ENCODE peak calls at places on chromosomes 16 and 17, in eight cellular contexts. Z, Y, G, N, X, Q, L and P are unnamed samples. For H3K27me3 and H3K4me1, the result is how much of the 10 kb centered on the place peaks cover.

GRCh38 chr16:26672206-26672605 is 394.5 kb upstream of the C16orf82 start:
- DNase-seq in G (no peak), Y (no peak), Z (no peak), X (no peak), N (no peak), Q (no peak), L (no peak), P (no peak)

GRCh38 chr17:4945176-4945943 is 3.0 kb downstream of the PFN1 start:
- DNase-seq in N (peak), X (peak), Z (peak), L (peak), Y (no peak), Q (peak), G (peak), P (peak)

GRCh38 chr17:60442271-60443201 is 20.2 kb downstream of the CHCT1 start:
- DNase-seq in L (no peak), Q (no peak), Y (no peak), X (no peak), G (no peak), N (peak), Z (no peak), P (no peak)

GRCh38 chr16:56032072-56032471 is 156.9 kb upstream of the CES5A start:
- DNase-seq in N (no peak), X (no peak), Q (no peak), L (no peak), Z (no peak), G (no peak), Y (no peak), P (no peak)

GRCh38 chr17:74822329-74823175 is 37.1 kb downstream of the GRIN2C start:
- DNase-seq in G (no peak), Q (no peak), X (peak), Y (no peak), L (peak), Z (no peak), N (no peak), P (no peak)

GRCh38 chr17:47192549-47192948 is 3.5 kb upstream of the CDC27 start:
- DNase-seq in N (peak), Z (no peak), G (no peak), Y (no peak), L (no peak), X (no peak), Q (no peak), P (no peak)

GRCh38 chr17:7438050-7438614 is 1.2 kb upstream of the FGF11 start:
- DNase-seq in Q (no peak), L (peak), X (peak), N (no peak), Z (peak), Y (no peak), G (peak), P (peak)

GRCh38 chr16:30747331-30747730 is 894 bp upstream of the PHKG2 start:
- DNase-seq in Q (no peak), L (no peak), X (no peak), Y (no peak), Z (no peak), N (peak), G (no peak), P (no peak)

GRCh38 chr16:86566601-86566965 is at the start of gene FOXC2:
- DNase-seq in L (peak), N (peak), Y (peak), Q (no peak), Z (peak), X (peak), G (peak), P (peak)

GRCh38 chr17:12940699-12941098 is 77.1 kb downstream of the ELAC2 start:
- DNase-seq in Y (no peak), Q (no peak), X (no peak), Z (no peak), G (no peak), N (no peak), L (no peak), P (no peak)

GRCh38 chr16:19883296-19883951 is 1.2 kb downstream of the GPRC5B start:
- DNase-seq in G (peak), Q (no peak), X (peak), Y (no peak), N (no peak), Z (peak), L (peak), P (no peak)

GRCh38 chr17:63481488-63481870 is 4.6 kb downstream of the ACE start:
- DNase-seq in Y (no peak), N (no peak), G (no peak), Z (no peak), Q (no peak), X (no peak), L (no peak), P (no peak)

GRCh38 chr17:59746849-59747445 is 39.5 kb downstream of the VMP1 start:
- DNase-seq in Y (no peak), L (no peak), Z (peak), N (peak), Q (no peak), G (no peak), X (no peak), P (no peak)

GRCh38 chr16:81645303-81645702 is 133.8 kb upstream of the PLCG2 start:
- DNase-seq in G (peak), X (peak), N (peak), Z (peak), L (peak), Y (no peak), Q (no peak), P (no peak)

GRCh38 chr17:66469088-66469442 is 166.7 kb downstream of the PRKCA start:
- DNase-seq in Z (no peak), L (peak), Y (no peak), N (no peak), G (no peak), Q (no peak), X (no peak), P (no peak)

GRCh38 chr17:31390426-31390747 is 1.1 kb upstream of the RAB11FIP4 start:
- DNase-seq in Q (no peak), Z (no peak), G (no peak), X (no peak), N (no peak), Y (no peak), L (no peak), P (no peak)

GRCh38 chr17:14150604-14151003 is 81.3 kb downstream of the COX10 start:
- DNase-seq in L (no peak), Y (no peak), G (no peak), Q (no peak), Z (no peak), X (no peak), N (no peak), P (no peak)

GRCh38 chr16:84603115-84603816 is 14.6 kb downstream of the COTL1 start:
- DNase-seq in N (peak), X (peak), Q (no peak), Y (peak), Z (peak), L (peak), G (peak), P (peak)

GRCh38 chr17:16419074-16419928 is 3.9 kb downstream of the TRPV2 start:
- DNase-seq in Y (no peak), G (no peak), Z (peak), N (peak), L (no peak), Q (no peak), X (no peak), P (no peak)

GRCh38 chr17:81458628-81459027 is 54.0 kb downstream of the ACTG1 start:
- DNase-seq in Y (no peak), Z (no peak), X (no peak), N (no peak), L (no peak), Q (no peak), G (no peak), P (no peak)

DNA sequence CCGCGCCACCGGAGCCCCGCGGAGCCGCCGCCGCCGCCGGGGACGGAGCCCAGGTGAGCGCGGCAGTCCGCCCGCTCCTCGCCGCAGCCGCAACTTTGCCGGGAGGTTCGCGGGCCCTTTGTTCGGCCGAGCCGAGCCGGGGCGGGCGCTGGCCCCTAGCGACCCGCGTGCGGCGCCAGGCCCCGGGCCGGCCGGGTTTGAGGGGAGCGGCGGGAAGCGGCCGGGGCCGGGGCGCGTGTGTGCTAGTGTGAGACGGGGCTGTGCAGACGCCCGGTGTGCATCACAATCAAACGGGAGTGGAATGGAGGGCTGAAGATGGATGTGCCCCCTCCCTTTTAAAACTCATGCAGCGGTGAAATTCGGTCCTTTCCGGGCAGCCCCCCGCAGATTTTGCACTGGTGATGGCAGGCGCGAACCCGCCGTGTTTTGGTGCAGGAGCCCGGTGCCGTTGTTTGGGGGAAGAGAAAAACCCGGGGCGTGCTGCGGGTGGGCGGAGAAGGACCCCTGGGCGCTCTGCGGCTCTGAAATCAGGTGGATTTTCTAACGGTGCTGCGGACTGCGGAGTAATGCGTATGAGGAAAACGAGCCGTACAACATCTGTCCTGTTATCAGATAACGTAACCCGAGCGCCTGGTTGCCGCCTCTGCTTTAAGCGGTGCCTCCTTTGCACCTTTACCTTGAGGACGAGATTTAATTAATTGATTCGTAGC is 868 bp downstream of the TNRC6C start:
- DNase-seq in Y (no peak), Q (peak), Z (peak), X (no peak), G (peak), N (no peak), L (no peak), P (no peak)
- H3K27me3 ChIP-seq in Y (under half), Q (under half), Z (under half), X (under half), G (under half), N (under half), L (under half), P (under half)

GRCh38 chr16:66447491-66447890 is 20.4 kb downstream of the BEAN1 start:
- DNase-seq in Q (no peak), X (no peak), N (no peak), Z (no peak), L (no peak), Y (no peak), G (no peak), P (peak)
- H3K4me1 ChIP-seq in Q (under half), X (under half), N (under half), Z (under half), L (under half), Y (under half), G (under half), P (under half)

DNA sequence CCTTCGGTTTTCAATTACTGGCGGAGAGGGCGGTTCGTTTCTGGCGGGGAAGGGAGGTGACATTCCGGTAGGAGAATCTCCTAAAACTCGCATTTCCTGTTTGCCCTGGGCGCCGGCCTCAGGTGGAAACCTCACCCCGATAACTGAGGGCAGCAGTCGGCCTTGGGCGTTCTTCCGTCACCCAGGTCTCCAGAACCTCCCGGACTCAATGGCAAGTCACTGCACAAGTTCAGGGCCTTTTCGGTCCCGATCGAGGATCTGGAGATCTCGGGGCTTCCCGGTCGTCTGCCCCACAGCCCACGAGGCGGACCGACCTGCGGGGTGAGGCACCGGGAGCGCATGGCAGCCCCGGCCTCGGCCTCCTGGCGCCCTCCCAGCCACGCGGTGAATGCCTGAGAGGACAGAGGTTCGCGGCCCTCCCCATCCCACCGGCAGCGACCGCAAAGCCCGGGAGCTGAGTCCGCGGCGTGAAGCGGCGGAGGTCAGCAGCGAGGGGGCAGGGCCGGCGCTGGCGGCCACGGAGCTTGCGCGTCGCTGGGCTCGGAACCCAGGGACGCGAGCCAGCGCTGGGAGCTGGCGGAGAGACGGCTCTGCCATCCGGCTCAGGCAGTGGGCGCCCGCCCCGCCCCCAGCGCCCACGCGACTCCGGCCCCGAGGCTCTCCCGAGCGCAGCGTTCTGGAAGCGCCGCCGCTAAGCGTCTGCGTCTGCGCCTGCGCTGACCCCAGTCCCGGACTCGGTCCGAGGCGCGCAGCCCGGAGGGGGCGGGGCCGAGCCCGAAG is 58.4 kb downstream of the SRL start:
- DNase-seq in N (peak), Z (peak), Q (no peak), Y (peak), X (peak), L (peak), G (peak), P (peak)
- TF ChIP-seq CTCF in N (no peak), Z (no peak), Q (no peak), Y (peak), X (no peak), L (peak), G (no peak), P (no peak)

GRCh38 chr17:17683710-17684365 is 2.6 kb downstream of the RAI1 start:
- DNase-seq in Z (no peak), Y (no peak), X (no peak), G (no peak), L (no peak), N (no peak), Q (no peak), P (no peak)
- H3K27me3 ChIP-seq in Z (under half), Y (under half), X (under half), G (under half), L (under half), N (under half), Q (under half), P (under half)

GRCh38 chr17:51912939-51913338 is 245.6 kb downstream of the CA10 start:
- DNase-seq in X (no peak), N (no peak), Q (no peak), Y (no peak), Z (no peak), G (no peak), L (no peak), P (no peak)
- H3K4me1 ChIP-seq in X (under half), N (under half), Q (under half), Y (under half), Z (under half), G (under half), L (under half), P (under half)

GRCh38 chr17:50575581-50576210 is 15.2 kb downstream of the CACNA1G start:
- DNase-seq in Z (no peak), N (no peak), Y (no peak), Q (no peak), X (no peak), G (no peak), L (no peak), P (no peak)
- TF ChIP-seq CTCF in Z (no peak), N (no peak), Y (no peak), Q (peak), X (no peak), G (no peak), L (no peak), P (no peak)